ENCODE peak calls at places on chromosome 5, in eight cellular contexts. O, L, Z, P, J, M, V and B are unnamed samples. For H3K4me1, the result is how much of the 10 kb centered on the place peaks cover.

GRCh38 chr5:68522863-68523262 is 307.3 kb downstream of the PIK3R1 start:
- DNase-seq in O (no peak), L (peak), Z (no peak), P (no peak), J (no peak), M (no peak), V (no peak), B (peak)

GRCh38 chr5:132499440-132500243 is 9.1 kb upstream of the IRF1 start:
- DNase-seq in O (no peak), L (no peak), Z (no peak), P (peak), J (no peak), M (no peak), V (no peak), B (no peak)

GRCh38 chr5:61949680-61950435 is 356.1 kb upstream of the KIF2A start:
- DNase-seq in O (no peak), L (no peak), Z (no peak), P (no peak), J (no peak), M (no peak), V (no peak), B (no peak)

GRCh38 chr5:176887252-176887849 is 11.8 kb downstream of the HK3 start:
- DNase-seq in O (no peak), L (no peak), Z (no peak), P (no peak), J (peak), M (no peak), V (no peak), B (no peak)

GRCh38 chr5:73039082-73039481 is 81.3 kb upstream of the TMEM171 start:
- DNase-seq in O (no peak), L (no peak), Z (no peak), P (no peak), J (no peak), M (no peak), V (peak), B (peak)

GRCh38 chr5:77444356-77444755 is 47.8 kb downstream of the WDR41 start:
- DNase-seq in O (no peak), L (no peak), Z (no peak), P (no peak), J (no peak), M (no peak), V (no peak), B (peak)

GRCh38 chr5:96509721-96510383 is 76.8 kb upstream of the PCSK1 start:
- DNase-seq in O (no peak), L (peak), Z (no peak), P (no peak), J (no peak), M (peak), V (no peak), B (peak)

GRCh38 chr5:50945139-50945538 is 278.7 kb downstream of the PARP8 start:
- DNase-seq in O (no peak), L (no peak), Z (no peak), P (no peak), J (no peak), M (no peak), V (no peak), B (no peak)

GRCh38 chr5:107765685-107766063 is 94.9 kb upstream of the EFNA5 start:
- DNase-seq in O (no peak), L (no peak), Z (no peak), P (no peak), J (no peak), M (no peak), V (no peak), B (no peak)

GRCh38 chr5:81534481-81534840 is 140.5 kb upstream of the ACOT12 start:
- DNase-seq in O (no peak), L (peak), Z (no peak), P (no peak), J (no peak), M (no peak), V (no peak), B (no peak)

GRCh38 chr5:1643651-1644392 is 120.1 kb upstream of the LPCAT1 start:
- DNase-seq in O (no peak), L (no peak), Z (no peak), P (no peak), J (no peak), M (peak), V (peak), B (peak)

GRCh38 chr5:73867344-73868335 is 241.6 kb downstream of the ARHGEF28 start:
- DNase-seq in O (no peak), L (peak), Z (no peak), P (no peak), J (no peak), M (no peak), V (no peak), B (peak)

GRCh38 chr5:80408475-80408875 is 611 bp downstream of the ZFYVE16 start:
- DNase-seq in O (no peak), L (peak), Z (no peak), P (peak), J (peak), M (peak), V (no peak), B (peak)

GRCh38 chr5:31186672-31187267 is 6.7 kb upstream of the CDH6 start:
- DNase-seq in O (peak), L (peak), Z (peak), P (peak), J (no peak), M (peak), V (peak), B (peak)

GRCh38 chr5:119009131-119009530 is 20.8 kb upstream of the DTWD2 start:
- DNase-seq in O (no peak), L (no peak), Z (no peak), P (no peak), J (no peak), M (no peak), V (no peak), B (no peak)

GRCh38 chr5:21918451-21918850 is 934.7 kb downstream of the CDH12 start:
- DNase-seq in O (no peak), L (no peak), Z (no peak), P (no peak), J (no peak), M (no peak), V (no peak), B (no peak)

GRCh38 chr5:176528301-176528700 is 8.9 kb downstream of the RNF44 start:
- DNase-seq in O (no peak), L (no peak), Z (no peak), P (no peak), J (no peak), M (no peak), V (no peak), B (no peak)

GRCh38 chr5:137465930-137466329 is 33.2 kb downstream of the SPOCK1 start:
- DNase-seq in O (no peak), L (no peak), Z (no peak), P (no peak), J (no peak), M (no peak), V (no peak), B (no peak)

GRCh38 chr5:158640581-158640980 is 459.1 kb downstream of the EBF1 start:
- DNase-seq in O (no peak), L (peak), Z (no peak), P (no peak), J (no peak), M (peak), V (no peak), B (peak)

GRCh38 chr5:112390327-112390726 is 28.8 kb downstream of the EPB41L4A start:
- DNase-seq in O (no peak), L (no peak), Z (no peak), P (no peak), J (no peak), M (no peak), V (peak), B (no peak)

GRCh38 chr5:137752873-137753226 is 1.3 kb downstream of the HNRNPA0 start:
- DNase-seq in O (no peak), L (peak), Z (no peak), P (no peak), J (no peak), M (peak), V (no peak), B (no peak)

GRCh38 chr5:466661-467310 is 23.8 kb downstream of the EXOC3 start:
- DNase-seq in O (no peak), L (no peak), Z (no peak), P (no peak), J (peak), M (no peak), V (no peak), B (no peak)

GRCh38 chr5:110900829-110901228 is 162.0 kb downstream of the SLC25A46 start:
- DNase-seq in O (no peak), L (peak), Z (no peak), P (no peak), J (no peak), M (peak), V (no peak), B (peak)

GRCh38 chr5:94545870-94546625 is 72.4 kb downstream of the KIAA0825 start:
- DNase-seq in O (no peak), L (no peak), Z (no peak), P (no peak), J (no peak), M (no peak), V (no peak), B (no peak)

GRCh38 chr5:84436866-84437265 is 52.2 kb upstream of the EDIL3 start:
- DNase-seq in O (no peak), L (peak), Z (no peak), P (no peak), J (no peak), M (no peak), V (no peak), B (peak)

GRCh38 chr5:16853511-16853910 is 82.6 kb downstream of the MYO10 start:
- DNase-seq in O (no peak), L (no peak), Z (no peak), P (no peak), J (no peak), M (no peak), V (no peak), B (no peak)

GRCh38 chr5:146340260-146341081 is 1.8 kb downstream of the POU4F3 start:
- DNase-seq in O (peak), L (peak), Z (peak), P (no peak), J (no peak), M (peak), V (peak), B (peak)

GRCh38 chr5:142186821-142187594 is 78.4 kb downstream of the NDFIP1 start:
- DNase-seq in O (no peak), L (peak), Z (no peak), P (no peak), J (no peak), M (no peak), V (no peak), B (no peak)

GRCh38 chr5:68745459-68745858 is 348.4 kb upstream of the SLC30A5 start:
- DNase-seq in O (no peak), L (peak), Z (no peak), P (no peak), J (no peak), M (no peak), V (no peak), B (peak)

DNA sequence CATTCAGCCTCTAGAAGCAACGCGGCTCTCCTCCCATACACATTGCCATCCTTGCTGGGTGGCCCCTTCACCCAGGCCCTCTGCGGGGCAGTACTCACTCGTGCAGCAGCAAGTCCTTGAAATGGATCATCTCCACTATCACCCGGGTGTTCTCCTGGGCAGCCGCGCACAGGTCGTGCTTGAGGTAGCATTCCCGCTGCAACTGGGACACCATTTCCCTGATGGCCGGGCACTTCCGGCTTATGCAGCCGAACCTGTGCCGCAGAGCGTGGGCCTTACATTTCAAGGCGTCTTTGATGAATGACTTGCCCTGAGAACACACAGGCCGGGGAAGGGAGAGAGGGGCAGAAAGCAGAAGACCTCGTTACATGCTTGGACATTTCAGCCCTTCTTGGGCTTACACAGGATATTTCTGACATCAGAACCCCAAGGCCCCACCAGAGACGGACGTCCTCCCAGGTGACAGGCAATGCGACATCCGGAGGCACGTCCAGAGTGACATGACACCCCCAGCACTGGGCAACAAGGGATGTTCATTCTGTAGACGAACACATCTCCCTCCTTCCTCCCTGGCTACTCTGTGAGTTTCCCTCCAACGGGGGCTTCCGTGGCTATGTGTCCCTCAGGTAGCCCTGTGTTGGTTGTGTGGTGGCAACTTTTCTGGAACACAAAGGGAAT is 5.0 kb downstream of the STC2 start:
- DNase-seq in O (no peak), L (no peak), Z (no peak), P (no peak), J (peak), M (no peak), V (no peak), B (no peak)
- H3K4me1 ChIP-seq in O (under half), L (under half), Z (under half), P (under half), J (half or more), M (under half), V (under half), B (under half)

DNA sequence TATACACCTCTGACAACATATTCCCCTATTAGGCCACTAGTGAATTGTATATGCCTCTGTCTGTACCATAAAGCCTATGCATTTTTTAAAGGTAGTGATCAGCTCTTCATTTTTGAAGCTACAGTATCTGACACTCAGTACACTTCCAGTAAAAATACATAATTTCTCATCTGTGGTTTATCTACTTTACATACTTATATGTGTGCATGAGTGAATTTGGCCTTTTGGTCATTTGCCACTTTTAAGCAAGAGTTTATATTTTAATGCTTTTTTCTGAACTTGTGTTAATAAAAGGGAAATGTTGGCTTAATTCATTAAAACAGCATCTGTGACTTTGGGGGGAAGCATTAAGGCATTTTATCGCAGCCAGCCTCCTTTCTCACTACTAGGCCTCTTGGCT is 47.8 kb downstream of the ST8SIA4 start:
- DNase-seq in O (no peak), L (no peak), Z (no peak), P (no peak), J (no peak), M (no peak), V (no peak), B (no peak)
- H3K4me1 ChIP-seq in O (half or more), L (under half), Z (under half), P (under half), J (under half), M (under half), V (under half), B (under half)

GRCh38 chr5:36613241-36613640 is 6.8 kb downstream of the SLC1A3 start:
- DNase-seq in O (no peak), L (no peak), Z (no peak), P (no peak), J (no peak), M (no peak), V (no peak), B (no peak)
- H3K4me1 ChIP-seq in O (under half), L (under half), Z (under half), P (under half), J (under half), M (under half), V (under half), B (under half)

DNA sequence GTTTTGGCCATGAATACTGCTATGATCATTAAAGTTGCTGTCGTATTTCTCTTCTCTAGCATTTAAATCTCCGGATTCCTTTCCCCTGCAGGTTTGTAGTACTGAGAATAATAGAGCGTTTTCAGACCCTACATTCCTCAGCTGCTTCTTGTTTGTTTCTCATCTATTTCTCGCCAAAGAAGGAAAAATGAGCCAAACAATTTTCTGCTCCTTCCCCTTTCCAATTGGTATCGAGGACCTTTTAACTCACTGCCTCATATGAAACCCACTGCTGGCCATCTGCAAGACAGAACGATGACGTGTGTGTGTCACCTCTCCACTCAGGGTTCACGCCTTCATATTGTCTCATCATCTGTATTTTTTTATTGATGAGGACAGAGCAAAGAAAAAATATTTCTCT is 689.4 kb upstream of the WWC1 start:
- DNase-seq in O (no peak), L (no peak), Z (no peak), P (no peak), J (no peak), M (no peak), V (no peak), B (peak)
- H3K4me1 ChIP-seq in O (under half), L (under half), Z (under half), P (under half), J (under half), M (under half), V (under half), B (under half)

DNA sequence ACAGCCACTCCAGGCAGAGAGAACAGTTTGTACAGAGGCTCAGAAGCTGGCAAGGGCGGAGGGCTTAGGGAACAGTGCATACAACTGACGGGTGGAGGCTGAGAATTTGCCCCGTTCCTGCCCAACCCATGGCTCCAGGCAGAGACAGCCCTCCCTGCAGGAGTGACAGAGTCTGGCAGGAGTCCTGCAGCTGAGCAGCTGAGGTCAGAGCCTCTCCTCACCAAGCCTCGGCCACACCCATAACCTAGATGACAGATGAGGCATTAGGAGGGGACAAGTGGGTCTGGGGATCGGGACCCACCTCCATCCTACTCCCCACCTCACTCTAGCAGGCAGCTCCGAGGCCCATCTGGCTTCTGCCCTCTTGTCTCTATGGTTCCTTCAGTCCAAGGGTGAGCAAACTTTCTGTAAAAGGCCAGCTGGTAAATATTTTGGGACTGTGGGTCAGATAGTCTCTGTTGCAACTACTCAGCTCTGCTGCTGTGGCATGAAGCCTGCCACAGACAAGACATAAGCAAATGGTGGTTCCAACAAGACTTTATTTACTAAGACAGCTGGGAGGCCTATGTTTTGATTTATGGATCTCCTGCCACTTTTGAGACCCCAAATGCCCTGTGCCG is 83.6 kb downstream of the SH3TC2 start:
- DNase-seq in O (no peak), L (no peak), Z (no peak), P (no peak), J (no peak), M (peak), V (no peak), B (peak)
- H3K4me1 ChIP-seq in O (under half), L (under half), Z (under half), P (under half), J (under half), M (half or more), V (under half), B (under half)

DNA sequence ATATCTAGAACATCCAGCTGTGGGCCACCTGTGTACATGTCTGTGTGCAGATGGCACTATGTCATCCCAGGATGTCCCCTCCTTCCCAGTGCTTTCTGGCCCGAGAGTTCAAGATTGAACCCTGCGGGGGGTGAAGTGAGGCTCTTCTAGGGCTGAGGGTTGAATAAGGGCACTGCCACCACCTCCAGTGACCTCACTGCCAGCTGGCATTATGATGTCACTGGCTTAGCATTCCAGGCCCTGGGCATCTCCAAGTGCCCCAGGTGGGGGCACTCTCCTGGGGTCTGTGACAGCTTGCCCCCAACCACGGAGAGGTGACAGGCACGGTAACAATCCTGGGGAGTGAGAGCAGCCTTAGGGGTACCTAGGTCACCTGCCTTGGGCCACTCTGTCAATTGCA is 27.1 kb downstream of the CXXC5 start:
- DNase-seq in O (no peak), L (no peak), Z (no peak), P (no peak), J (no peak), M (no peak), V (no peak), B (no peak)
- H3K4me1 ChIP-seq in O (under half), L (under half), Z (under half), P (under half), J (under half), M (under half), V (under half), B (under half)

DNA sequence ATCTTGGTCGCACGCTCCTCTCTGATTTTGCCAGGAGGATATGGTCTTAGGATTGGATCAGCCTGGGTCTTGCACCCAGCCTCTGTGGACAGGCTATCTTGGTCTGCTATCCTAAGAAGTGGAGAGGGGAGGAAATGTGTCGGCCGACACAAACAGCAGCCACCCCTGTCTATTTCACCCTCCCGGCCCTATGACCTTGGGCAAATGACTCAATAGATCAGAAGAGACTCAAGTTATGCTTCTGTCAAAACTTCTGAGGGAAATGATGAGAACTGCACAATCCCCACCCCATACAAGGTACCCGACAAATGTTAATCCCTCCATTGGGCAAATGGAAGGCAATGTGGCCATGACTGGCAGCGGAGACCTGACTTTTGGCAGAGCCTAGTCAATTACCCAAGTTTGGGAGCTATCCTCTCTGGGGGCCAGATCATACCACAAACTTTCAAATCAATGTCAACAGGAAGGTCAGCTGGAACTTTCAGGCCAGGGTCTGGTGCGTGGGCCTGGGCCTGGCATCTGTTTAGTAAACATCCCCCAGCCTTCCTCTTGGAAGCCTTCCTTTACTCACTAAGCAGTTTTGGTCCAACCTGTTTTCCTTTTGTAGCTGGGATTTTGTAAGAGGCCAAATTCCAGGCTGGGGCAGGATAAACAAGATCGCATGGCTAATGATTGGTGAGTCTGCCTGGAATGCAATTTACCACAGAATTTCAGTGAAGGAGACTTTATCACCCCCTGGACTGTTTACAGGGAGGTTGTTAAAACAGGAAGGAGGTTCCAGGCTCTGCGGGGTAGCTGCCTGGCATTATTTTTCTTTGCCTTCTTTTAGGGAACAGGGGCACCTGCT is 64.2 kb upstream of the CPEB4 start:
- DNase-seq in O (no peak), L (peak), Z (peak), P (no peak), J (no peak), M (peak), V (peak), B (peak)
- H3K4me1 ChIP-seq in O (under half), L (under half), Z (under half), P (half or more), J (under half), M (under half), V (under half), B (under half)